ENCODE peak calls at places on chromosomes 4 and X, in four cellular contexts. G is left lung, K is C1 segment of cervical spinal cord, D is retina. N is an unnamed sample.

GRCh38 chr4:89277412-89277811 is 30.2 kb downstream of the GPRIN3 start:
- DNase-seq in D (no peak), K (no peak), G (no peak), N (no peak)

GRCh38 chr4:118173126-118173525 is 138.8 kb downstream of the NDST3 start:
- DNase-seq in D (no peak), K (no peak), G (no peak), N (no peak)

GRCh38 chr4:5708171-5708828 is at the start of gene EVC2:
- DNase-seq in G (peak), K (no peak), D (peak), N (peak)

GRCh38 chr4:96136056-96136455 is 296.2 kb downstream of the PDHA2 start:
- DNase-seq in K (no peak), G (no peak), D (no peak), N (no peak)

GRCh38 chr4:14529653-14530052 is 472.6 kb upstream of the CPEB2 start:
- DNase-seq in G (no peak), D (no peak), K (no peak), N (peak)

GRCh38 chr4:4327652-4328121 is 37.6 kb downstream of the ZBTB49 start:
- DNase-seq in D (no peak), G (no peak), K (no peak), N (peak)

GRCh38 chr4:127410201-127410600 is 222.6 kb upstream of the INTU start:
- DNase-seq in D (no peak), K (no peak), G (no peak), N (no peak)

GRCh38 chrX:44506688-44507087 is 36.0 kb downstream of the FUNDC1 start:
- DNase-seq in G (no peak), D (no peak), K (no peak), N (no peak)

GRCh38 chrX:56978172-56978571 is 17.2 kb downstream of the SPIN3 start:
- DNase-seq in D (peak), G (no peak), K (no peak), N (no peak)

GRCh38 chrX:124573458-124573857 is 227.1 kb downstream of the SH2D1A start:
- DNase-seq in G (no peak), K (no peak), D (no peak), N (no peak)

GRCh38 chr4:104424368-104424921 is 70.2 kb downstream of the CXXC4 start:
- DNase-seq in G (no peak), D (no peak), K (no peak), N (no peak)

GRCh38 chrX:21881881-21882574 is 26.2 kb downstream of the YY2 start:
- DNase-seq in D (no peak), G (no peak), K (no peak), N (no peak)

N was measured in neuronal stem cell.